ENCODE peak calls at places on chromosomes 6 and 20, in five cellular contexts. E, W, I, K and B are unnamed samples.
A peak's percentile ranks its signal among the peaks of the same experiment; 100 is the strongest.

GRCh38 chr20:19867074-19867473 is 109.0 kb downstream of the RIN2 start:
- DNase-seq in E (no peak), K (peak; percentile 87), W (no peak), I (no peak), B (no peak)

GRCh38 chr20:46150982-46151381 is 32.9 kb downstream of the CD40 start:
- DNase-seq in I (no peak), E (no peak), K (no peak), W (no peak), B (no peak)

GRCh38 chr6:44653761-44654218 is 266.3 kb downstream of the CDC5L start:
- DNase-seq in E (no peak), W (no peak), K (peak; percentile 63), I (no peak), B (no peak)

GRCh38 chr20:25048519-25048952 is 9.4 kb downstream of the ACSS1 start:
- DNase-seq in W (peak; percentile 59), E (no peak), I (no peak), K (no peak), B (no peak)

GRCh38 chr6:131861356-131861755 is 53.5 kb downstream of the ENPP1 start:
- DNase-seq in E (no peak), W (no peak), I (no peak), K (peak; percentile 48), B (no peak)

GRCh38 chr6:137025786-137026730 is 18.7 kb downstream of the IL20RA start:
- DNase-seq in K (no peak), E (peak; percentile 49), W (no peak), I (no peak), B (no peak)

GRCh38 chr20:59446361-59446760 is 145.9 kb downstream of the EDN3 start:
- DNase-seq in W (no peak), E (no peak), I (no peak), K (no peak), B (no peak)

GRCh38 chr20:37379967-37380828 is 34.3 kb downstream of the SRC start:
- DNase-seq in W (peak; percentile 59), K (no peak), E (peak; percentile 49), I (no peak), B (peak; percentile 84)

GRCh38 chr6:98944598-98945011 is 3.1 kb downstream of the FBXL4 start:
- DNase-seq in E (no peak), W (no peak), K (peak; percentile 41), I (no peak), B (no peak)

GRCh38 chr6:30491963-30492616 is 2.8 kb downstream of the HLA-E start:
- DNase-seq in I (no peak), W (no peak), E (no peak), K (no peak), B (no peak)

GRCh38 chr20:19909696-19910095 is 107.5 kb upstream of the NAA20 start:
- DNase-seq in I (no peak), W (peak; percentile 84), K (no peak), E (peak; percentile 58), B (no peak)

GRCh38 chr6:130178692-130179091 is 44.1 kb downstream of the SAMD3 start:
- DNase-seq in K (peak; percentile 84), W (no peak), E (no peak), I (peak; percentile 68), B (no peak)

GRCh38 chr6:156057869-156058268 is 602.2 kb upstream of the NOX3 start:
- DNase-seq in I (no peak), W (no peak), K (no peak), E (no peak), B (no peak)

GRCh38 chr6:121093928-121094327 is 240.4 kb downstream of the TBC1D32 start:
- DNase-seq in E (no peak), K (peak; percentile 55), I (no peak), W (no peak), B (no peak)

GRCh38 chr6:137033828-137034227 is 10.9 kb downstream of the IL20RA start:
- DNase-seq in K (no peak), E (no peak), W (no peak), I (no peak), B (no peak)

GRCh38 chr20:2293971-2294370 is 1.8 kb upstream of the TGM3 start:
- DNase-seq in K (no peak), E (no peak), I (no peak), W (no peak), B (no peak)

GRCh38 chr20:44702776-44703175 is 12.4 kb upstream of the CCN5 start:
- DNase-seq in I (no peak), W (peak; percentile 93), K (peak; percentile 98), E (peak; percentile 63), B (no peak)

GRCh38 chr6:159943101-159943632 is 25.7 kb upstream of the IGF2R start:
- DNase-seq in E (no peak), K (peak; percentile 72), I (no peak), W (peak; percentile 60), B (no peak)

GRCh38 chr6:159941286-159942113 is 27.4 kb upstream of the IGF2R start:
- DNase-seq in K (peak; percentile 66), W (no peak), I (peak; percentile 12), E (no peak), B (peak; percentile 70)

GRCh38 chr6:159945801-159946392 is 23.0 kb upstream of the IGF2R start:
- DNase-seq in W (no peak), E (no peak), I (no peak), K (no peak), B (no peak)

GRCh38 chr6:159946912-159947311 is 22.0 kb upstream of the IGF2R start:
- DNase-seq in K (no peak), W (no peak), E (no peak), I (no peak), B (no peak)

DNA sequence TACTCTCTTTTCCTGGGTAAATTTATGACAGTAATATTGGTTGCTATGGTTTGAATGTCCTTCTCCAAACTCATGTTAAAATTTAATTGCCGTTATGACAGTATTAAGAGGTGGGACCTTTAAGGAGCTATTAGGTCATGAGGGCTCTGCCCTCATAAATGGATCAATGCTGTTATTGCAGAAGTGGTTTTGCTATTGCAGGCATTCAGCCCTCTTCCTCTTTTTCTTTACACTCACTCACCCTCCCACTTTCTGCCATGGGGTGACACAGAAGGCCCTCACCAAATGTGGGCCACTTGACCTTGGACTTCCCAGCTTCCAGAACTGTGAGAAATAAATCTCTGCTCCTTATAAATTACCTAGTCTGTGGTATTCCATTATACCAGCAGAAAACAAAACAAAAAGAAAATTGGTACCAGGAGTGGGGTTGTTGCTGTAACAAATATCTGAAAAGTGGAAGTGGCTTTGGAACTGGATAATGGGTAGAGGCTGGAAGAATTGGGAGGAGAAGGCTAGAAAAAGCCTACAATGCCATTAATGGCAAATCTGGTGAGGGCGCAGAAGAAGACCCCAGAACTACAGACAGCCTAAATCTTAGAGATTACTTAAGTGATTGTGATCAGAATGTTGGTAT is 24.8 kb upstream of the IGF2R start:
- DNase-seq in K (no peak), E (no peak), I (no peak), W (no peak), B (no peak)
- H3K4me3 ChIP-seq in K (no peak overlapping the region), E (no peak overlapping the region), I (no peak overlapping the region), W (no peak overlapping the region), B (no peak overlapping the region)

GRCh38 chr6:157461000-157461915 is 80.3 kb downstream of the ZDHHC14 start:
- DNase-seq in W (no peak), E (no peak), K (no peak), I (no peak), B (peak; percentile 52)

GRCh38 chr6:157457787-157458186 is 76.8 kb downstream of the ZDHHC14 start:
- DNase-seq in K (no peak), E (no peak), I (no peak), W (no peak), B (no peak)

GRCh38 chr6:157460182-157460999 is 79.4 kb downstream of the ZDHHC14 start:
- DNase-seq in I (no peak), W (no peak), K (no peak), E (no peak), B (no peak)

GRCh38 chr6:157456524-157456829 is 75.5 kb downstream of the ZDHHC14 start:
- DNase-seq in K (no peak), E (no peak), I (no peak), W (no peak), B (no peak)

DNA sequence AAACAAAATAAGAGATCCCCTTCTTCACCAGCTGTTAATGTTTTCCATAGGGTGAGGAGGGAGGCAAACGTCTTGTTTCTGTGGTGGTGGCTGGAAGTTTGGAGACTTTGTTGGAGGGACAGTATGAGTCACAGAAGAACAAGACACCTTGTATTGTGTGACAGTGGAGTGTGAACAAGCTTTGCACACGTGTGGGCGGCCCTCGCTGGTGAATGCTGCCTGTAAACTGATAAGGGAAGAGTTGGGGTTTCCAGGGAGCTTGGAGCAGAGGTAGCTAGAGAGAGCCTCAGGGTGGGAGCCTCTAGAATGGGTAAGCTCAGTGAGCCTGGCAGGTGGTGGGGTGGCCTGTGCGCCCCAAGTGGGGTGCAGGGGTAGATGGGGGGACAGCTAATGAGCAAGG is 78.3 kb downstream of the ZDHHC14 start:
- DNase-seq in W (no peak), E (no peak), I (no peak), K (no peak), B (no peak)
- H3K9ac ChIP-seq in W (no peak overlapping the region), E (no peak overlapping the region), I (no peak overlapping the region), K (no peak overlapping the region), B (no peak overlapping the region)

GRCh38 chr6:19303381-19303780 is 533.8 kb upstream of the ID4 start:
- DNase-seq in E (no peak), I (no peak), W (no peak), K (peak; percentile 53), B (no peak)
- H3K4me3 ChIP-seq in E (no peak overlapping the region), I (no peak overlapping the region), W (no peak overlapping the region), K (no peak overlapping the region), B (no peak overlapping the region)

DNA sequence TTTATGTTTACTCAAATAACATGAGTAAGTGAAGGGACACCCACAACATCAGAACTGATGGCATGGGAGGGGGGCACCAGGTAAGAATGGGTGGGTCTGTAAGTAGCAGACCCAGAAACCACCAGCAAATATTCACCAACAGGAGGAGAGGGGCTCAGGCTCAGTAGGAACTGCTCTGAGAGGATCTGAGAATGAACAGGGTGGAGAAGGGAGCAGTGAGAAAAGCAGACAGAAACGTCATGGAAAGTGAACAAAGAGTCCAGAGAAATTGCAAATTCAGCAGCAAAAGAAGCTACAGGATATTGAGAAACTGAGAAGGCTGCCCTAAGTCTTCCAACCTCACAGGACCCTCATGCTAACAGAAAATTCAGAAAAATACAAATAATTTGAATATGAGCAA is 121.3 kb downstream of the KIF16B start:
- DNase-seq in I (no peak), E (no peak), K (no peak), W (no peak), B (no peak)
- H3K9ac ChIP-seq in I (no peak overlapping the region), E (no peak overlapping the region), K (no peak overlapping the region), W (no peak overlapping the region), B (no peak overlapping the region)

DNA sequence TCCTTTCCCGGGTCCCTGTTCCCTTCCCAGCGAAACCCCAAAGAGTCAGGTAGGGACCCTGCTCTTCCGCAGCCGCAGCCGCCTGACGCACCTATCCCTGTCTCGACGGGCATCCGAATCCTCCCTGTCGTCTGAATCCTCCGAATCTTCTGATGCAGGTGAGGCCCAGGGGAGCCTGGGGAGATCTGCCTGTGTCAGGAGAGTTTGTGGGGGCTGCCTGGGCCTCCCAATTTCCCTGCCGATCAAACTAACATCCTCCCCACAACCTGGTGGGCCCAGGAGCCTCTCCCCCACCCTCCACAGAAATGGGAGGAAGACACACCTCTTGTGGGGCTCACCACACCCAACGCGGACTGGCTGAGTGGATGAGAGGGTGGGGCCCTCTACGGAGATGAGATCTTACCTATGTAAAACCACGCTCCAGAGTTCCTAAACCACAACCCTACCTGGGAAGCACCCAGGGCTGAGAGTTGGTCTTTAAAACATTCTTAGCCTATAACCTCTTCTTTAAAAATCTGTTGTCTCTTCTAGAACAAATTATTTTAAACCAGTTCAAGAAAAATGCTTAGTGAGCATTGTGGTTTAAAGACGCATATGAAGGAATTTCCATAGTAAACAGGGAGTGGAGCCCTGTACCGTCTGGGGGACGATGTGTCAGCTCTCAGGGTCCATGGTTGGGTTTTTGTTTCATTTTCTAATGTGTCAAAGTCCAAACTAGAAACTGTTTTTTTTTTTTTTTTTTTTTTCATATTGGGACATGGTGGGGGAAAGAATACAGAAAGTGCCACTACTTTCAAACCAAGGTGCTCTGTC is 1.7 kb downstream of the CDC25B start:
- DNase-seq in K (peak; percentile 55), E (no peak), W (peak; percentile 58), I (no peak), B (no peak)
- H3K4me3 ChIP-seq in K (peak overlapping the region; percentile 95), E (peak overlapping the region; percentile 84), W (peak overlapping the region; percentile 23), I (peak overlapping the region; percentile 80), B (peak overlapping the region; percentile 72)